ENCODE peak calls at places on chromosomes 11 and 22, in five cellular contexts. S, Z, L, G and M are unnamed samples.

GRCh38 chr11:32450372-32450771 is 15.0 kb upstream of the WT1 start:
- DNase-seq in S (no peak), Z (peak; percentile 5), L (no peak), G (no peak), M (no peak)

GRCh38 chr11:112962854-112963367 is 1.7 kb downstream of the NCAM1 start:
- DNase-seq in S (peak; percentile 5), Z (peak; percentile 72), L (peak; percentile 85), G (no peak), M (no peak)

GRCh38 chr11:73902303-73902702 is 25.5 kb downstream of the PAAF1 start:
- DNase-seq in S (no peak), Z (no peak), L (no peak), G (no peak), M (no peak)

GRCh38 chr22:19965771-19966709 is 24.4 kb upstream of the TXNRD2 start:
- DNase-seq in S (no peak), Z (no peak), L (no peak), G (no peak), M (no peak)

GRCh38 chr22:50252081-50253045 is 1.3 kb upstream of the HDAC10 start:
- DNase-seq in S (peak; percentile 64), Z (peak; percentile 84), L (peak; percentile 68), G (peak; percentile 52), M (no peak)

GRCh38 chr11:126416542-126417090 is 61.1 kb downstream of the ST3GAL4 start:
- DNase-seq in S (peak; percentile 84), Z (peak; percentile 88), L (peak; percentile 74), G (peak; percentile 68), M (peak; percentile 34)

GRCh38 chr11:122642472-122642922 is 13.0 kb upstream of the UBASH3B start:
- DNase-seq in S (peak; percentile 76), Z (no peak), L (peak; percentile 15), G (peak; percentile 95), M (no peak)

GRCh38 chr22:23691748-23692423 is 1.1 kb downstream of the RGL4 start:
- DNase-seq in S (no peak), Z (no peak), L (no peak), G (no peak), M (no peak)

GRCh38 chr22:19645391-19645790 is 68.9 kb upstream of the SEPTIN5 start:
- DNase-seq in S (no peak), Z (no peak), L (no peak), G (no peak), M (no peak)

GRCh38 chr11:31487848-31488247 is 21.6 kb downstream of the IMMP1L start:
- DNase-seq in S (peak; percentile 81), Z (no peak), L (peak; percentile 21), G (peak; percentile 73), M (peak; percentile 79)

GRCh38 chr11:38460901-38461300 is 1862.9 kb upstream of the RAG2 start:
- DNase-seq in S (peak; percentile 96), Z (peak; percentile 71), L (no peak), G (peak; percentile 41), M (peak; percentile 96)

GRCh38 chr11:116422976-116423375 is 349.8 kb downstream of the BUD13 start:
- DNase-seq in S (no peak), Z (no peak), L (peak; percentile 67), G (no peak), M (no peak)

GRCh38 chr22:27752141-27752540 is 49.4 kb downstream of the MN1 start:
- DNase-seq in S (no peak), Z (no peak), L (no peak), G (no peak), M (no peak)

GRCh38 chr22:41030891-41031290 is 61.5 kb upstream of the EP300 start:
- DNase-seq in S (peak; percentile 55), Z (no peak), L (no peak), G (peak; percentile 63), M (peak; percentile 75)

GRCh38 chr11:24900524-24900923 is 403.7 kb downstream of the LUZP2 start:
- DNase-seq in S (peak; percentile 14), Z (no peak), L (no peak), G (peak; percentile 0), M (no peak)

GRCh38 chr22:45552580-45553332 is 50.1 kb downstream of the FBLN1 start:
- DNase-seq in S (peak; percentile 97), Z (peak; percentile 30), L (no peak), G (peak; percentile 96), M (no peak)

GRCh38 chr11:75328426-75329277 is 22.8 kb downstream of the ARRB1 start:
- DNase-seq in S (peak; percentile 83), Z (peak; percentile 79), L (peak; percentile 83), G (peak; percentile 81), M (no peak)

GRCh38 chr11:93411705-93412104 is 81.2 kb downstream of the DEUP1 start:
- DNase-seq in S (no peak), Z (no peak), L (no peak), G (no peak), M (no peak)

GRCh38 chr11:114137838-114138237 is 78.3 kb downstream of the ZBTB16 start:
- DNase-seq in S (no peak), Z (no peak), L (no peak), G (no peak), M (no peak)

GRCh38 chr11:62547691-62548281 is 1.2 kb upstream of the AHNAK start:
- DNase-seq in S (no peak), Z (peak; percentile 51), L (peak; percentile 66), G (no peak), M (no peak)

GRCh38 chr22:46131151-46131587 is 19.2 kb upstream of the PPARA start:
- DNase-seq in S (no peak), Z (no peak), L (no peak), G (no peak), M (no peak)

GRCh38 chr22:22870577-22871398 is 16.8 kb upstream of the IGLL5 start:
- DNase-seq in S (no peak), Z (no peak), L (no peak), G (no peak), M (no peak)

GRCh38 chr11:8261316-8261715 is 2.4 kb downstream of the LMO1 start:
- DNase-seq in S (no peak), Z (peak; percentile 17), L (no peak), G (no peak), M (no peak)

GRCh38 chr22:40592352-40593113 is 44.0 kb downstream of the MRTFA start:
- DNase-seq in S (no peak), Z (no peak), L (no peak), G (no peak), M (no peak)

GRCh38 chr11:64843971-64844329 is 503 bp downstream of the CDC42BPG start:
- DNase-seq in S (no peak), Z (no peak), L (no peak), G (no peak), M (no peak)

GRCh38 chr11:34332524-34332923 is 25.3 kb downstream of the ABTB2 start:
- DNase-seq in S (no peak), Z (no peak), L (no peak), G (no peak), M (no peak)

GRCh38 chr11:45704635-45705034 is 39.2 kb upstream of the CHST1 start:
- DNase-seq in S (no peak), Z (no peak), L (no peak), G (no peak), M (no peak)

GRCh38 chr22:36156119-36156514 is 4.4 kb downstream of the APOL3 start:
- DNase-seq in S (no peak), Z (no peak), L (no peak), G (no peak), M (no peak)

GRCh38 chr22:36153756-36154155 is 6.8 kb downstream of the APOL3 start:
- DNase-seq in S (no peak), Z (no peak), L (no peak), G (no peak), M (no peak)

GRCh38 chr22:36152088-36152487 is 8.5 kb downstream of the APOL3 start:
- DNase-seq in S (no peak), Z (no peak), L (no peak), G (no peak), M (no peak)

GRCh38 chr22:36156515-36157419 is 3.8 kb downstream of the APOL3 start:
- DNase-seq in S (peak; percentile 85), Z (peak; percentile 68), L (peak; percentile 35), G (peak; percentile 77), M (peak; percentile 16)

DNA sequence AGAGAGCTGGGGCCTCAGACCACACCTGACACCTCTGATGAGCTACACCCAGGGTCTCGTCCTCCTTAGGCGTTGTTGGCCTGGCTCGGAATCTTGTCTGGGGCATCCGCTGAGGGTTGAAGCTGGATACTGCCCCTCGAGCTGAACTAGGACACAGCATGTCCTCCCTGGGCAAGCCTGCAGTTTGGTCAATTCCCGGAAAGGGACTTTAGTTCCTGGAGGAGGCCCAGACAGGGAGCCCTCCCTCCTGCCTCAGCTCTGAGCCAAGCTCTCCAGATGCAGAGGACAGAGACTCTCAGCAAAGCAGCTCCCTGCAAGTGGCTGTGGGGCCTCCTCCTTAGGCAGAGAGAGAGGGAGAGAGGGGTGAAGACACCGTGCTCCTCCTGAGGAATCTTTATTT is 4.9 kb downstream of the APOL3 start:
- DNase-seq in S (peak; percentile 20), Z (peak; percentile 40), L (no peak), G (no peak), M (no peak)
- H3K4me3 ChIP-seq in S (no peak overlapping the region), Z (no peak overlapping the region), L (no peak overlapping the region), G (no peak overlapping the region), M (no peak overlapping the region)

GRCh38 chr11:72418834-72419560 is 15.3 kb downstream of the CLPB start:
- DNase-seq in S (no peak), Z (no peak), L (no peak), G (no peak), M (no peak)
- TF ChIP-seq CTCF in S (no peak), Z (no peak), L (no peak), G (no peak), M (peak; percentile 6)

GRCh38 chr11:102306048-102306575 is 11.2 kb upstream of the BIRC3 start:
- DNase-seq in S (no peak), Z (peak; percentile 83), L (no peak), G (no peak), M (no peak)
- H3K4me3 ChIP-seq in S (no peak overlapping the region), Z (no peak overlapping the region), L (no peak overlapping the region), G (no peak overlapping the region), M (no peak overlapping the region)

GRCh38 chr11:14235701-14236100 is 123.3 kb downstream of the RRAS2 start:
- DNase-seq in S (no peak), Z (no peak), L (no peak), G (no peak), M (no peak)

GRCh38 chr11:14234446-14234845 is 124.5 kb downstream of the RRAS2 start:
- DNase-seq in S (no peak), Z (no peak), L (no peak), G (no peak), M (no peak)

GRCh38 chr11:14229472-14229871 is 129.5 kb downstream of the RRAS2 start:
- DNase-seq in S (no peak), Z (no peak), L (no peak), G (no peak), M (no peak)

GRCh38 chr11:14230407-14230806 is 128.6 kb downstream of the RRAS2 start:
- DNase-seq in S (no peak), Z (no peak), L (no peak), G (no peak), M (no peak)

DNA sequence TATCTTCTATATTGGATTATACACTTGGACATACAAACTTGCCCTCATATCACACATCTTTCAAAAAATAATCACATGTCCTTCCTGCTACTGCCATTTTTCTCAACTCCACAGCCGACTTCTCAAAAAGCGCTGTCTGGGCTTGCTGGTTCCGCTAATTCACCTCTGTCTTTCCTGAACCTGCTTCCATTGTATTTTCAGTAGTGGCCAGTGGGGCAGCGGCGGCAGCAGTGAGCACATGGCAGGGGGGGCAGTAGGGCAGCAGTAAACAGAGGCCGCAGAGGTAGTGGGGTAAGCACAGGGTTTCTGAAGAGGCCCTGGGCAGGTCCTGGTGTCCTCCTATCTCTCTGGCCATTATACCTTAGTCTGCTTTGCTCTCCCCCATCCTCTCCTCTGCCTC is 126.3 kb downstream of the RRAS2 start:
- DNase-seq in S (no peak), Z (no peak), L (no peak), G (no peak), M (no peak)
- TF ChIP-seq CTCF in S (peak; percentile 27), Z (no peak), L (peak; percentile 34), G (peak; percentile 16), M (peak; percentile 36)

GRCh38 chr11:1771700-1772099 is 8.0 kb upstream of the CTSD start:
- DNase-seq in S (peak; percentile 85), Z (peak; percentile 32), L (no peak), G (peak; percentile 62), M (no peak)
- H3K4me3 ChIP-seq in S (no peak overlapping the region), Z (no peak overlapping the region), L (no peak overlapping the region), G (no peak overlapping the region), M (no peak overlapping the region)